ENCODE peak calls at places on chromosome 16, in ten cellular contexts. One of them, this sample, is unnamed.
A peak's percentile ranks its signal among the peaks of the same experiment; 100 is the strongest.

GRCh38 chr16:21950782-21951521 is 2.2 kb upstream of the UQCRC2 start:
- DNase-seq in transverse colon: no peak
- DNase-seq in GM12878: no peak
- DNase-seq in breast epithelium: no peak
- DNase-seq in heart left ventricle: no peak
- DNase-seq in IMR-90: peak; percentile 37
- DNase-seq in stomach: no peak
- DNase-seq in ovary: no peak
- DNase-seq in A549: peak; percentile 61
- DNase-seq in body of pancreas: peak; percentile 19
- DNase-seq in this sample: no peak

GRCh38 chr16:78035012-78035411 is 12.7 kb downstream of the CLEC3A start:
- DNase-seq in GM12878: no peak
- DNase-seq in ovary: no peak
- DNase-seq in IMR-90: no peak
- DNase-seq in heart left ventricle: no peak
- DNase-seq in A549: no peak
- DNase-seq in body of pancreas: no peak
- DNase-seq in stomach: no peak
- DNase-seq in breast epithelium: no peak
- DNase-seq in transverse colon: no peak
- DNase-seq in this sample: no peak

GRCh38 chr16:84050316-84050715 is 7.7 kb upstream of the SLC38A8 start:
- DNase-seq in transverse colon: no peak
- DNase-seq in GM12878: no peak
- DNase-seq in body of pancreas: no peak
- DNase-seq in ovary: no peak
- DNase-seq in breast epithelium: no peak
- DNase-seq in A549: no peak
- DNase-seq in stomach: no peak
- DNase-seq in IMR-90: no peak
- DNase-seq in heart left ventricle: no peak
- DNase-seq in this sample: no peak

GRCh38 chr16:78562650-78563049 is 463.2 kb downstream of the WWOX start:
- DNase-seq in breast epithelium: no peak
- DNase-seq in stomach: no peak
- DNase-seq in IMR-90: no peak
- DNase-seq in ovary: no peak
- DNase-seq in GM12878: no peak
- DNase-seq in heart left ventricle: no peak
- DNase-seq in body of pancreas: no peak
- DNase-seq in transverse colon: no peak
- DNase-seq in A549: no peak
- DNase-seq in this sample: no peak

GRCh38 chr16:72094266-72094610 is 591 bp downstream of the DHX38 start:
- DNase-seq in heart left ventricle: no peak
- DNase-seq in breast epithelium: no peak
- DNase-seq in body of pancreas: no peak
- DNase-seq in stomach: no peak
- DNase-seq in transverse colon: no peak
- DNase-seq in GM12878: no peak
- DNase-seq in IMR-90: no peak
- DNase-seq in A549: no peak
- DNase-seq in ovary: no peak
- DNase-seq in this sample: no peak

GRCh38 chr16:17885659-17886200 is 415.0 kb upstream of the XYLT1 start:
- DNase-seq in A549: no peak
- DNase-seq in body of pancreas: no peak
- DNase-seq in GM12878: no peak
- DNase-seq in breast epithelium: no peak
- DNase-seq in IMR-90: no peak
- DNase-seq in transverse colon: no peak
- DNase-seq in heart left ventricle: no peak
- DNase-seq in stomach: no peak
- DNase-seq in ovary: no peak
- DNase-seq in this sample: no peak

GRCh38 chr16:50644730-50645129 is 36.4 kb downstream of the SNX20 start:
- DNase-seq in stomach: peak; percentile 31
- DNase-seq in ovary: no peak
- DNase-seq in GM12878: no peak
- DNase-seq in transverse colon: peak; percentile 26
- DNase-seq in breast epithelium: no peak
- DNase-seq in IMR-90: no peak
- DNase-seq in heart left ventricle: no peak
- DNase-seq in body of pancreas: peak; percentile 54
- DNase-seq in A549: peak; percentile 25
- DNase-seq in this sample: no peak

GRCh38 chr16:50469121-50469743 is 79.0 kb upstream of the NKD1 start:
- DNase-seq in breast epithelium: no peak
- DNase-seq in transverse colon: no peak
- DNase-seq in stomach: no peak
- DNase-seq in body of pancreas: no peak
- DNase-seq in A549: no peak
- DNase-seq in heart left ventricle: no peak
- DNase-seq in ovary: no peak
- DNase-seq in IMR-90: no peak
- DNase-seq in GM12878: no peak
- DNase-seq in this sample: no peak

GRCh38 chr16:78648517-78648916 is 549.1 kb downstream of the WWOX start:
- DNase-seq in body of pancreas: peak; percentile 15
- DNase-seq in transverse colon: no peak
- DNase-seq in stomach: peak; percentile 68
- DNase-seq in heart left ventricle: peak; percentile 30
- DNase-seq in IMR-90: no peak
- DNase-seq in A549: no peak
- DNase-seq in breast epithelium: no peak
- DNase-seq in ovary: no peak
- DNase-seq in GM12878: no peak
- DNase-seq in this sample: no peak

DNA sequence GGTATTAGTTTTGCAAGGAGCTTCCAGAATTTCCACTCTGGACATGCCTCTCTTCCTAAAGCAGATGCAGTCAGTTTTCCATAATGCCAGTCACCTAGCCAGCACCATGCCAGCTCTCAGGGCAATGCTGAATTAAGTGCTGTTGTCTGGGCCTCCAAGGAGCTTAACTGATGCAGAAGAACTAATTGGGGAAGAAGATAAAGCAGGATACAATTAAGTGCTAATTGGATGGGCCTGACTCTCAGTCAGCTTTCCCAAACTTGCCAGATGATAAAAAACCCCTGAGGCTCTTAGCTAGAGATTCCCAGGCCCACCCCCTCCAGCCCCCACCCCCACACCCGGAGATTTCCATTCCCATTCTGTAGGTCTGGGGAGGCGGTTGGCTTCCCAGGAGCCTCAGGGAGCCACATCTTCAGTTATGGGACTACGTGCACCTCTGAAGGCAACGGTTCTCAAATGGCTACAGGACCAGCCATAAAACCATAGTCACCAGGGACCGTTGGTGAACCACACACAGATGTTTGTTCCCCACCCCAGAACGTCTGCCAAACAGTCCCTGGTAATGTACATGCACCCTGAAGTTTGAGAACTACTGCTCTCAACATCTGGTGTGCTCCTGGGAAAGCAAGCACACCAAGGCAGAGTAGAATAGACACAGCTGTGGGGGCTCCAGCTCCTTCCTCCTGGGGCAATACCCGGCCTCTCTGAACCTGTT is 499.1 kb upstream of the CDH5 start:
- DNase-seq in transverse colon: no peak
- DNase-seq in ovary: no peak
- DNase-seq in body of pancreas: no peak
- DNase-seq in IMR-90: no peak
- DNase-seq in GM12878: no peak
- DNase-seq in breast epithelium: no peak
- DNase-seq in heart left ventricle: no peak
- DNase-seq in A549: no peak
- DNase-seq in stomach: no peak
- DNase-seq in this sample: no peak
- H3K4me3 ChIP-seq in transverse colon: no peak overlapping the region
- H3K4me3 ChIP-seq in ovary: no peak overlapping the region
- H3K4me3 ChIP-seq in body of pancreas: no peak overlapping the region
- H3K4me3 ChIP-seq in IMR-90: no peak overlapping the region
- H3K4me3 ChIP-seq in GM12878: no peak overlapping the region
- H3K4me3 ChIP-seq in breast epithelium: no peak overlapping the region
- H3K4me3 ChIP-seq in heart left ventricle: no peak overlapping the region
- H3K4me3 ChIP-seq in A549: no peak overlapping the region
- H3K4me3 ChIP-seq in stomach: no peak overlapping the region
- H3K4me3 ChIP-seq in this sample: no peak overlapping the region

GRCh38 chr16:69311115-69311532 is at the start of gene VPS4A:
- DNase-seq in ovary: peak; percentile 99
- DNase-seq in breast epithelium: peak; percentile 94
- DNase-seq in heart left ventricle: peak; percentile 96
- DNase-seq in stomach: peak; percentile 97
- DNase-seq in transverse colon: peak; percentile 98
- DNase-seq in IMR-90: peak; percentile 94
- DNase-seq in body of pancreas: peak; percentile 98
- DNase-seq in GM12878: peak; percentile 89
- DNase-seq in A549: peak; percentile 96
- DNase-seq in this sample: peak; percentile 95
- TF ChIP-seq POLR2A in ovary: peak; percentile 76
- TF ChIP-seq POLR2A in breast epithelium: no peak
- TF ChIP-seq POLR2A in heart left ventricle: peak; percentile 73
- TF ChIP-seq POLR2A in stomach: no peak
- TF ChIP-seq POLR2A in transverse colon: no peak
- TF ChIP-seq POLR2A in IMR-90: peak; percentile 70
- TF ChIP-seq POLR2A in body of pancreas: peak; percentile 63
- TF ChIP-seq POLR2A in GM12878: peak; percentile 88
- TF ChIP-seq POLR2A in A549: peak; percentile 69
- TF ChIP-seq POLR2A in this sample: peak; percentile 50

DNA sequence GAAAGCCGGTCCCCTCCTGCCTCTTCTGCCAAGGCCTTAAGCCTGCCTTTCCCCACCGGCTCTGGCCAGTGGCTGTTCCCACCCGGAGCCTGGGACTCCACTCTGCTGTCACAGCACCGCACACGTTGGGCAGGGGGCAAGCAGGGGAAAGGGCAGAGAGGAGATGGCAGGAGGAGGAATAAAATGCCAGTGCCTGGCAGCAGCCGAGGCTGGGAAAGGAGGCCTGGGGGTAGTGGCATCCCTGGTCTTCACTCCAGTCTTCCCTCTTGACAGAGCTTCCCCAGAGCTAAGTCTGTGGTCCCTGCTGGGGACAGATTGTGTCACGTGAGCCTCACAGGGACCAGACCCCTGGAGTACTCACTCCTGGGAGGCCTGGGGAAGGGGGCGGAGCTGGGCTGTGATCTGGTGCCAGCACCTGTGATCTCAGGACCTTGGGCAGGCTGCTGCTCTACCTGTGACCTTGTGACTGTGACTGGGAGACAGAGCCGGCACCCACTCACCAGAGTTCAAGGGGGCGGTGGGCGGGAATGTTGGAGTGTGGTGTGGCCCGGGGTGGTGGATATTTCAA is 97.2 kb upstream of the GSE1 start:
- DNase-seq in heart left ventricle: no peak
- DNase-seq in transverse colon: no peak
- DNase-seq in stomach: peak; percentile 69
- DNase-seq in IMR-90: no peak
- DNase-seq in ovary: no peak
- DNase-seq in body of pancreas: peak; percentile 92
- DNase-seq in breast epithelium: peak; percentile 32
- DNase-seq in A549: no peak
- DNase-seq in GM12878: no peak
- DNase-seq in this sample: no peak
- H3K4me1 ChIP-seq in heart left ventricle: peaks cover 28% of the 10 kb centered on the region
- H3K4me1 ChIP-seq in transverse colon: peaks cover 31% of the 10 kb centered on the region
- H3K4me1 ChIP-seq in stomach: peaks cover 40% of the 10 kb centered on the region
- H3K4me1 ChIP-seq in IMR-90: peaks cover 36% of the 10 kb centered on the region
- H3K4me1 ChIP-seq in ovary: peaks cover 26% of the 10 kb centered on the region
- H3K4me1 ChIP-seq in body of pancreas: peaks cover 57% of the 10 kb centered on the region
- H3K4me1 ChIP-seq in breast epithelium: peaks cover 15% of the 10 kb centered on the region
- H3K4me1 ChIP-seq in A549: peaks cover 36% of the 10 kb centered on the region
- H3K4me1 ChIP-seq in GM12878: no peaks in the 10 kb centered on the region
- H3K4me1 ChIP-seq in this sample: peaks cover 15% of the 10 kb centered on the region

GRCh38 chr16:4034963-4035362 is 81.3 kb downstream of the ADCY9 start:
- DNase-seq in A549: no peak
- DNase-seq in breast epithelium: no peak
- DNase-seq in stomach: no peak
- DNase-seq in transverse colon: no peak
- DNase-seq in heart left ventricle: no peak
- DNase-seq in body of pancreas: no peak
- DNase-seq in IMR-90: no peak
- DNase-seq in GM12878: no peak
- DNase-seq in ovary: no peak
- DNase-seq in this sample: no peak

GRCh38 chr16:4028144-4028543 is 88.1 kb downstream of the ADCY9 start:
- DNase-seq in stomach: no peak
- DNase-seq in ovary: no peak
- DNase-seq in IMR-90: no peak
- DNase-seq in A549: no peak
- DNase-seq in body of pancreas: peak; percentile 82
- DNase-seq in transverse colon: no peak
- DNase-seq in heart left ventricle: no peak
- DNase-seq in breast epithelium: no peak
- DNase-seq in GM12878: no peak
- DNase-seq in this sample: no peak

GRCh38 chr16:4033951-4034350 is 82.3 kb downstream of the ADCY9 start:
- DNase-seq in breast epithelium: no peak
- DNase-seq in IMR-90: no peak
- DNase-seq in body of pancreas: no peak
- DNase-seq in heart left ventricle: no peak
- DNase-seq in transverse colon: no peak
- DNase-seq in ovary: no peak
- DNase-seq in A549: no peak
- DNase-seq in GM12878: no peak
- DNase-seq in stomach: no peak
- DNase-seq in this sample: no peak

GRCh38 chr16:4029816-4030215 is 86.4 kb downstream of the ADCY9 start:
- DNase-seq in stomach: no peak
- DNase-seq in heart left ventricle: no peak
- DNase-seq in GM12878: no peak
- DNase-seq in IMR-90: no peak
- DNase-seq in breast epithelium: no peak
- DNase-seq in A549: no peak
- DNase-seq in transverse colon: no peak
- DNase-seq in body of pancreas: no peak
- DNase-seq in ovary: no peak
- DNase-seq in this sample: no peak

DNA sequence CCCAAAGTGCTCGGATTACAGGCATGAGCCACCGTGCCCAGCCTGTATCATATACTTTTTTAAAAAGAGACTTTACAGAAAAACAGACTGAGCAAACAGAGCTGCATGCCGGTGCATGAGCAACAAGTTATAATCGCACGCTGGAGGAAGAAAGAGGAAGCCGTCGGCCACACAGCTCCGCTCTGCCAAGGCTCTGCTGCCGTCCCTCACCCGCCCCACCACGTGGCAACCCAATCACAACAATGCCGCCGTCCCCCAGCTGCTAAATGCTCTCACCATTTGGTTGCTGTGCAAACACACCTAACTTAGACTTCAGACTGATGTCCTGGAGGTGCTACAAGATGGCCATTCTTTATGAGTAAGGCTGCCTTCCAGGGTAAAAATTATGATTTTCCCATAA is 83.5 kb downstream of the ADCY9 start:
- DNase-seq in A549: no peak
- DNase-seq in body of pancreas: peak; percentile 94
- DNase-seq in heart left ventricle: no peak
- DNase-seq in GM12878: no peak
- DNase-seq in ovary: no peak
- DNase-seq in transverse colon: peak; percentile 73
- DNase-seq in breast epithelium: no peak
- DNase-seq in IMR-90: peak; percentile 52
- DNase-seq in stomach: peak; percentile 72
- DNase-seq in this sample: peak; percentile 71
- H3K4me3 ChIP-seq in A549: no peak overlapping the region
- H3K4me3 ChIP-seq in body of pancreas: no peak overlapping the region
- H3K4me3 ChIP-seq in heart left ventricle: no peak overlapping the region
- H3K4me3 ChIP-seq in GM12878: no peak overlapping the region
- H3K4me3 ChIP-seq in ovary: no peak overlapping the region
- H3K4me3 ChIP-seq in transverse colon: no peak overlapping the region
- H3K4me3 ChIP-seq in breast epithelium: no peak overlapping the region
- H3K4me3 ChIP-seq in IMR-90: no peak overlapping the region
- H3K4me3 ChIP-seq in stomach: no peak overlapping the region
- H3K4me3 ChIP-seq in this sample: no peak overlapping the region

This sample was measured in prostate gland.